ENCODE peak calls at places on chromosomes 16 and 17, in six cellular contexts. N, L, K, C, X and J are unnamed samples.

GRCh38 chr17:9957244-9957643 is 52.2 kb upstream of the RCVRN start:
- DNase-seq in N (no peak), L (no peak), K (no peak), C (no peak), X (no peak), J (no peak)

GRCh38 chr16:83345846-83346245 is 461.9 kb upstream of the HSBP1 start:
- DNase-seq in N (no peak), X (no peak), C (no peak), K (no peak), L (no peak), J (no peak)

GRCh38 chr16:9053006-9053601 is 38.3 kb upstream of the HAPSTR1 start:
- DNase-seq in C (peak; percentile 48), L (no peak), X (no peak), K (peak; percentile 61), N (peak; percentile 24), J (peak; percentile 85)

GRCh38 chr17:15782809-15783208 is 50.7 kb downstream of the TBC1D26 start:
- DNase-seq in L (no peak), K (no peak), C (peak; percentile 12), X (peak; percentile 63), N (peak; percentile 42), J (peak; percentile 4)

GRCh38 chr17:49480833-49481615 is 14.1 kb upstream of the NGFR start:
- DNase-seq in C (no peak), X (no peak), L (no peak), N (no peak), K (no peak), J (no peak)

GRCh38 chr17:65750678-65751077 is 189.2 kb upstream of the AXIN2 start:
- DNase-seq in K (peak; percentile 89), L (peak; percentile 77), N (peak; percentile 67), C (peak; percentile 55), X (peak; percentile 78), J (peak; percentile 72)

GRCh38 chr16:85902366-85903155 is 3.6 kb downstream of the IRF8 start:
- DNase-seq in N (no peak), K (no peak), X (no peak), C (peak; percentile 87), L (no peak), J (no peak)

GRCh38 chr17:34361478-34362061 is 1.5 kb downstream of the CCL1 start:
- DNase-seq in L (peak; percentile 77), N (peak; percentile 87), X (peak; percentile 83), C (peak; percentile 90), K (peak; percentile 86), J (peak; percentile 91)

GRCh38 chr17:28896884-28897768 is at the start of gene FLOT2:
- DNase-seq in K (peak; percentile 19), X (peak; percentile 76), C (peak; percentile 83), N (peak; percentile 65), L (no peak), J (peak; percentile 61)

GRCh38 chr16:51896013-51896412 is 650.9 kb downstream of the TOX3 start:
- DNase-seq in K (no peak), X (no peak), L (no peak), N (no peak), C (no peak), J (no peak)

GRCh38 chr17:263773-264172 is 82.3 kb upstream of the DOC2B start:
- DNase-seq in X (peak; percentile 21), L (no peak), C (no peak), N (peak; percentile 4), K (no peak), J (no peak)

GRCh38 chr16:85613609-85614337 is 651 bp downstream of the GSE1 start:
- DNase-seq in K (peak; percentile 24), C (peak; percentile 53), X (peak; percentile 76), N (peak; percentile 50), L (no peak), J (peak; percentile 69)

GRCh38 chr16:57749101-57749692 is 13.6 kb downstream of the KATNB1 start:
- DNase-seq in K (no peak), L (no peak), X (no peak), C (no peak), N (no peak), J (no peak)

DNA sequence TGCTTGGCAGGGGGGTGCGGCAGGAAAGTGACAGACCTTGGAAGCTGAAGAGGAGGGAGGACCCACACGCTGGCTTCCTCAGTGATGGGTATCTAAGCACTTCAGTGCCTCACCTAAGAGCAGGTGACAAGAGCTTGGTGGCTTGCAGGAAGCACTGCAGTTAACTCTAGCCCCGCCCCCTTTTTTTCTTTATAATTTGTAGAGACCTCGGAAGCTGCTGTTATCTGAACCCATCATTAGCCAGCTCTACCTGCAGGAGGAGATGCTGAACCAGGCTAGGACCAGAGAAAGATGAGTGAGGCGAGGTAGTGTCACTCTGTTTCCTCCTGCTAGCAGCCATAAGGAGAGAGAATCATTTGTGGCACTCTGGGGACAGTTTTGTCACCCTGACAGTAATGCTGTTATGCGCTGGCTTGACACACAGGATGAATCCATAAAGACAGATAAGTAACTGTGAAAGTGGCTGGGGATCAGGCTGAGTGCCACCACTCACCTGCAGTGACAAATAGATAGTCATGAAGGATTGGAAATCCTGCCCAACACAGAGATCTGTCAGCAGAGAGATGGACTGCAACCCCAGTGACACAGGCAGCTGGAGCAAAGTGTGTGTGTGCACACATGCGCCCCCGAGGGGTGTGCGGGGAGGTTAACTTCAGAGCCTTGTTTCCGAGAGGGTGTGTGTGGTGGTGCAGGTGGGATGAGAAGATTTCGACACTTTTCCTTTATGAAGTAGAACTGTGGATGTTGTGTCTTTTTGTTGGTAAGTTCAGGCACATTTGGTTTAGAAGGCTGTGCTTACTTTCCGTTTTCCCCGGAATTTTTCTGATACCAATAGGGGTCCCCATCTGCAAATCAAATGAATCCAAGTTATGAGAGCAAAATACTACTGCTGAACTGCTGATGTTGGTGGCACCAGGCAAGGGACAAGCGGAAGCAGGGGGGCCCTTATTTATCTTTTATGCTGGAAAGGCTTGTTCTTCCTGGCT is 223.9 kb downstream of the IRX3 start:
- DNase-seq in X (no peak), K (no peak), C (no peak), L (no peak), N (no peak), J (no peak)
- TF ChIP-seq CTCF in X (no peak), K (no peak), C (no peak), L (no peak), N (no peak), J (peak; percentile 16)

DNA sequence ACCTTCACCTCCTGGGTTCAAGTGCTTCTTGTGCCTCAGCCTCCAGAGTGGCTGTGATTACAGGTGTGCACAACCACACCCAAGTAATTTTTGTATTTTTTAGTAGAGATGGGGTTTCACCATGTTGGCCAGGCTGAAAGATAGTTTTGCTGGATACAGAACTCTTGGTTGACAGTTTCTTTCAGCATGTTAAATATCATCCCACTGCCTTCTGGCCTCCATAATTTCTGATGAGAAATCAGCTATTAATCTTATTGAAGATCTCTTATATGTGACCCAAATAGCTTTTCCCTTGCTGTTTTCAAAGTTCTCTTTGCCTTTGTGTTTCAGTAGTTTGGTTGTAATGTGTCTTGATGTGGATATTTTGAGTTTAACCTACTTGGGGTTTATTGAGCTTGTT is 50.3 kb upstream of the BRD7 start:
- DNase-seq in K (no peak), N (no peak), L (no peak), X (no peak), C (no peak), J (no peak)
- TF ChIP-seq CTCF in K (no peak), N (no peak), L (no peak), X (no peak), C (no peak), J (no peak)

DNA sequence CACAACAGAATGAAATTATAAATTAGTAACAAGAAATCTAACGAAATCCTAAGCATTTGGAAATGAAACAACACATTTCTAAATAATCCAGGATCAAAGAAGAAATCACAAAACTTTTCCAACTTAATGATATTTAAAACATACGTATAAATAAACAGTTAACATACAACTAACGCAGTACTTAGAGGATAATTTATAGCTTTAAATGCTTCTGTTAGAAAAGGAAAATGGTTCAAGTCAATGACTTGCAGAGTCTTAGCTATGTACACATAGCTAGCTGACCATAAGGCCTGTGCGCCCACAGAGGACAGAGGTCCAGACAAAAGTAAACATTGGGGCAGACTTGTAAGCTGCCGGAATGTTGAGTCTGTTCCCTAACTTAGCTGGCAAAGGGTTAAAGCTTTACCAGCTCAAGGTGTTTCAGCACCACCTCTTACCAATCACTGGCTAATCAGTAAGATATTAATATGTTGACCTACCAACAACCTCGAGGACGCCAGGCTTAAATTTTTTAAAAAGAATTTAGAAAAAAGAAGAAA is 84.6 kb downstream of the PARN start:
- DNase-seq in N (no peak), C (no peak), K (no peak), X (no peak), L (no peak), J (peak; percentile 63)
- TF ChIP-seq CTCF in N (no peak), C (no peak), K (no peak), X (no peak), L (no peak), J (no peak)

GRCh38 chr17:68576137-68576536 is 25.0 kb downstream of the FAM20A start:
- DNase-seq in N (no peak), C (no peak), L (no peak), K (no peak), X (no peak), J (no peak)

GRCh38 chr17:68576811-68577551 is 24.2 kb downstream of the FAM20A start:
- DNase-seq in L (peak; percentile 54), N (peak; percentile 67), C (no peak), X (no peak), K (peak; percentile 21), J (no peak)

GRCh38 chr17:68580236-68580903 is 20.8 kb downstream of the FAM20A start:
- DNase-seq in L (peak; percentile 81), X (no peak), C (no peak), N (peak; percentile 54), K (peak; percentile 13), J (no peak)

GRCh38 chr17:68579194-68579900 is 21.8 kb downstream of the FAM20A start:
- DNase-seq in C (no peak), L (no peak), K (no peak), X (no peak), N (no peak), J (no peak)

DNA sequence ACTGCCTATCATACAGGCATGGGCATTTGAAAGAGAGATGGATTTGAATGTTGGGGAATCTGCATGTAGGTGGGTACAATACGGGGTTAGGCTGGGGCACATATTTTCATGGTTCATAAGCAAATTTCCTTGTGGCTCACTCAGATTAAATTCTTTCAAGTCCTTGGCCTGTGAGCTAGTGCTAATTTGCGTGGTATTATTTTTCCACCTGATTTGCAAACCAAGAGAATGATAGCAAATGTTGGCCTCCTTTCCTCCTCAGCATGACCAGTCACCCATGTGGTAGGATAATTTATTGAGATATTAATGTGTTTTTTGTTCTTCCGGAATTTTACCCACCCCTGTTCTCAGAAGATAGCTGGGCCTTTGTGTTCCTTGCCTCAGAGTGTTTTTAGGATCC is 22.9 kb downstream of the FAM20A start:
- DNase-seq in C (no peak), N (no peak), L (no peak), X (no peak), K (no peak), J (no peak)
- TF ChIP-seq CTCF in C (no peak), N (no peak), L (no peak), X (no peak), K (no peak), J (no peak)

GRCh38 chr17:27494192-27495091 is 38.2 kb downstream of the KSR1 start:
- DNase-seq in C (no peak), N (peak; percentile 43), K (no peak), X (peak; percentile 92), L (peak; percentile 35), J (peak; percentile 76)
- TF ChIP-seq CTCF in C (no peak), N (peak; percentile 31), K (peak; percentile 52), X (peak; percentile 82), L (peak; percentile 42), J (no peak)